ENCODE peak calls at places on chromosomes 3 and 15, in four cellular contexts. L, C, S and M are unnamed samples.

GRCh38 chr15:39969871-39970270 is 36.0 kb downstream of the EIF2AK4 start:
- DNase-seq in C (peak; percentile 4), S (no peak), L (no peak), M (no peak)

GRCh38 chr3:48656061-48656840 is 6.4 kb downstream of the CELSR3 start:
- DNase-seq in L (peak; percentile 58), C (peak; percentile 21), S (no peak), M (peak; percentile 68)

GRCh38 chr15:49152552-49153337 is 2.7 kb downstream of the COPS2 start:
- DNase-seq in C (no peak), L (no peak), S (no peak), M (no peak)

GRCh38 chr15:67158367-67158766 is 93.0 kb downstream of the SMAD3 start:
- DNase-seq in S (no peak), C (no peak), L (no peak), M (no peak)

GRCh38 chr3:127787071-127787490 is 35.2 kb downstream of the MGLL start:
- DNase-seq in L (peak; percentile 46), C (no peak), S (no peak), M (no peak)

GRCh38 chr3:33900440-33900808 is 102.0 kb downstream of the PDCD6IP start:
- DNase-seq in S (no peak), L (no peak), C (no peak), M (no peak)

GRCh38 chr3:45506084-45506483 is 88.5 kb upstream of the LIMD1 start:
- DNase-seq in L (no peak), C (no peak), S (no peak), M (no peak)

GRCh38 chr3:167918686-167919085 is 177.0 kb downstream of the GOLIM4 start:
- DNase-seq in L (no peak), S (no peak), C (no peak), M (no peak)

GRCh38 chr15:90550919-90551318 is 21.2 kb downstream of the CRTC3 start:
- DNase-seq in S (no peak), C (no peak), L (no peak), M (no peak)

GRCh38 chr15:95325763-95326688 is 1004.5 kb upstream of the NR2F2 start:
- DNase-seq in S (no peak), L (no peak), C (no peak), M (no peak)

GRCh38 chr3:25474000-25474399 is 45.9 kb downstream of the RARB start:
- DNase-seq in S (no peak), C (no peak), L (no peak), M (no peak)

GRCh38 chr15:31457161-31457560 is 130.5 kb downstream of the KLF13 start:
- DNase-seq in S (no peak), C (no peak), L (no peak), M (no peak)

GRCh38 chr3:33962383-33962782 is 164.0 kb downstream of the PDCD6IP start:
- DNase-seq in S (no peak), L (no peak), C (no peak), M (no peak)

GRCh38 chr15:63501256-63502089 is 2.9 kb upstream of the USP3 start:
- DNase-seq in L (no peak), C (no peak), S (no peak), M (no peak)

GRCh38 chr15:82263350-82263749 is 732 bp downstream of the SAXO2 start:
- DNase-seq in C (no peak), L (peak; percentile 2), S (no peak), M (no peak)

GRCh38 chr3:3615533-3615932 is 183.7 kb upstream of the LRRN1 start:
- DNase-seq in L (no peak), C (no peak), S (no peak), M (no peak)

GRCh38 chr3:187831125-187832051 is 86.1 kb upstream of the BCL6 start:
- DNase-seq in S (no peak), C (no peak), L (no peak), M (no peak)

GRCh38 chr3:59771760-59772159 is 721.9 kb upstream of the CFAP20DC start:
- DNase-seq in S (no peak), C (no peak), L (no peak), M (no peak)

GRCh38 chr15:38299216-38299615 is 46.6 kb downstream of the SPRED1 start:
- DNase-seq in C (no peak), S (no peak), L (no peak), M (no peak)

GRCh38 chr15:25981114-25981513 is 118.0 kb upstream of the ATP10A start:
- DNase-seq in C (no peak), S (no peak), L (no peak), M (no peak)

GRCh38 chr3:112038863-112039262 is 4.3 kb downstream of the TMPRSS7 start:
- DNase-seq in C (no peak), L (no peak), S (no peak), M (no peak)

GRCh38 chr3:144282313-144282712 is 310.7 kb downstream of the DIPK2A start:
- DNase-seq in S (no peak), L (no peak), C (no peak), M (no peak)

GRCh38 chr3:174276826-174277225 is 582.3 kb upstream of the NAALADL2 start:
- DNase-seq in S (no peak), C (no peak), L (no peak), M (no peak)

GRCh38 chr3:119362940-119363725 is 69.0 kb downstream of the ARHGAP31 start:
- DNase-seq in L (no peak), S (no peak), C (no peak), M (no peak)

GRCh38 chr3:42961633-42962032 is 17.5 kb upstream of the GASK1A start:
- DNase-seq in C (peak; percentile 41), S (peak; percentile 28), L (peak; percentile 65), M (no peak)

GRCh38 chr3:55511895-55512585 is 24.9 kb upstream of the WNT5A start:
- DNase-seq in C (no peak), L (no peak), S (no peak), M (no peak)

GRCh38 chr3:115922681-115923347 is 299.5 kb downstream of the GAP43 start:
- DNase-seq in C (peak; percentile 12), S (no peak), L (no peak), M (peak; percentile 13)

GRCh38 chr3:138824114-138824506 is 10.6 kb downstream of the PIK3CB start:
- DNase-seq in L (no peak), S (no peak), C (no peak), M (peak; percentile 43)

GRCh38 chr3:156298938-156299337 is 178.6 kb downstream of the KCNAB1 start:
- DNase-seq in L (no peak), C (no peak), S (no peak), M (no peak)

DNA sequence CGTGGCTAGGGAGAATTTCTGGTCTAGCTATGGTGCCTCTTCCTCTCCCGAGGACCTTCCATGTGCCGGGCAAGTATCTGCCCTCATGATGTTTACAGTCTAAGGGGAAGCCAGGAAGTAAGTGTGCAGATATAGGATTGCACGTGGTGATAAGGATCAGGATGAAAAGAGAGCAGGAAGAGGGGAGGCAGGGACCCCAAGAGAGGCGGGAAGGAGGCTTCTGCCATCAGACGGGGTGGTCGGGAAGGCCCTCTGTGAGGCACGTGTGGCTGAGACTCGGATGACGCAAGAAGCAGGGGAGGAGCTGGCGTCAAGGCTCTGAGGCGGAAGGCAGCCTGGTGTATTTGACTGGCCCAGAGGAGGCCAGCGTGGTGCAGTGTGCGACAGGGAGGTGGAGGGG is 747 bp upstream of the IQSEC1 start:
- DNase-seq in C (no peak), S (no peak), L (no peak), M (no peak)
- TF ChIP-seq YY1 in C (no peak), S (no peak), L (no peak), M (no peak)

GRCh38 chr15:22851513-22851912 is 13.0 kb downstream of the NIPA2 start:
- DNase-seq in L (no peak), C (no peak), S (no peak), M (no peak)
- TF ChIP-seq YY1 in L (no peak), C (no peak), S (no peak), M (no peak)

GRCh38 chr15:62363913-62364312 is 198.8 kb upstream of the C2CD4B start:
- DNase-seq in L (peak; percentile 42), S (no peak), C (no peak), M (no peak)

GRCh38 chr15:62362608-62363007 is 197.5 kb upstream of the C2CD4B start:
- DNase-seq in C (no peak), L (no peak), S (no peak), M (no peak)

GRCh38 chr15:62362144-62362543 is 197.1 kb upstream of the C2CD4B start:
- DNase-seq in L (no peak), C (no peak), S (no peak), M (no peak)

GRCh38 chr15:62369454-62369853 is 204.4 kb upstream of the C2CD4B start:
- DNase-seq in C (no peak), L (no peak), S (no peak), M (no peak)

GRCh38 chr15:62365795-62366442 is 200.8 kb upstream of the C2CD4B start:
- DNase-seq in L (no peak), S (no peak), C (no peak), M (no peak)
- TF ChIP-seq YY1 in L (no peak), S (no peak), C (no peak), M (no peak)

GRCh38 chr15:69114231-69114937 is 46.1 kb upstream of the GLCE start:
- DNase-seq in L (peak; percentile 22), S (no peak), C (peak; percentile 1), M (no peak)
- TF ChIP-seq YY1 in L (no peak), S (no peak), C (no peak), M (no peak)

DNA sequence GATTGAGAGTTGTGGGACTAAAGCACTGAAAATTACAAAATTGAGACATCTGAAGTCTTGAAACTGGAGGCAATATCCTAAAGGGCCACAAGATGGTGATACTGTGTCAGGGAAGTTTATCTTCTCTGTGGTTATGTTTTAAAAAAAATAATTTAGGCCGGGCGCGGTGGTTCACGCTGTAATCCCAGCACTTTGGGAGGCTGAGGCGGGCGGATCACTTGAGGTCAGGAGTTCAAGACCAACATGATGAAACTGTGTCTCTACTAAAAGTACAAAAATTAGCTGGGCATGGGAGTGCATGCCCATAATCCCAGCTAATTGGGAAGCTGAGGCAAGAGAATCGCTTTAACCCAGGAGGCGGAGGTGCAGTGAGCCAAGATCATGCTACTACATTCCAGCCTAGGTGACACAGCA is 17.9 kb upstream of the NIT2 start:
- DNase-seq in C (peak; percentile 46), S (peak; percentile 13), L (peak; percentile 45), M (no peak)
- TF ChIP-seq YY1 in C (no peak), S (no peak), L (no peak), M (no peak)

DNA sequence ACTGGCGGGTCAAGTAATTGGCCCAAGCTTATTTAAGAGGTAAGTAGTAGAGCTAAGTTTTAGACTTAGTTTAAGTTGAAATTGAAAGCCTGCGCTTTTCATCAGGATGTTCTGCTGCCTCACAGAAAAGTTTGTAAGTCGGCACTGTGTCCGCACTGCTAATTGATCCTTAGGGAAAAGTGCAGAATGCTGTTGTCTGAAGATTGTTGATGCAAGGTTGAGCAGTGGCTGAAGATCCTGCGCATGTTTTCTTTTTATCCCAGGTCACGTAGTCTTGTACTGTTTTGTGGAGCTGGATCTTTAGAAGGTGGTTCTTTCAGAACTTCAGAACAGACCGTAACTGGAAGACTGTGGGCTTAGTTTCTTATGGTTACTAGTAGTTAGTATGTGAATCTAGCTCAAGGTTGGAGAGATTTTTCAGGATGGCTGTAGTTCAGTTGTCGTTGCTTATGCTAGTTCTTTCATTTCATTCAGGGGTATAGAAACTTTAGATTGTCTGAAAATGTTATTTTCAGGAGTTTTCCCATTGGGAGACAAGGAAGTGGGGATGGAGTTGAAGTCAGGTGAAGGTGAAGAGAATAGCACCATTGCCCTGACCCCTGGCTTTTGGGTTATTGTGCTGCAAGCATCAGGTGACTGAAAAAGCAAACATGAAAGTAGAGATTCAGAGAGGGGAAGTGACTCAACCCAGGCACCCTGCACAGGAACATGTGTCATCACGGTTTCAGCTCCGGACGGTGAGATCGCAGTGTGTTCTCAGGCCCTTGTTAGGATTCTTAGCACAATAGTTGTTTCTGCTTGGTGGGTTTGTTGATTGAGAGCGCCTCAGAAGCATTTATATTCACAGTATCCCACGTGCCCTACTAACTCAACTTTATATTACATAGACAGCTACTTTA is 32.8 kb downstream of the AKAP13 start:
- DNase-seq in L (peak; percentile 27), S (no peak), C (peak; percentile 88), M (no peak)
- TF ChIP-seq YY1 in L (no peak), S (no peak), C (peak; percentile 35), M (no peak)

GRCh38 chr3:53570709-53571108 is 76.3 kb downstream of the CACNA1D start:
- DNase-seq in L (no peak), C (peak; percentile 57), S (no peak), M (no peak)
- TF ChIP-seq YY1 in L (no peak), C (no peak), S (no peak), M (no peak)